ENCODE peak calls at places on chromosomes 13 and 19, in seven cellular contexts. X is endothelial cell of umbilical vein, E is osteoblast, H is fibroblast of lung, Y is GM23338, Z is PC-9, A is SK-N-SH. C is an unnamed sample. For H3K79me2 and H4K20me1, the result is how much of the 10 kb centered on the place peaks cover.

GRCh38 chr19:21848706-21849105 is 12.7 kb upstream of the ZNF43 start:
- DNase-seq in Y (no peak), H (peak), X (no peak), E (no peak), Z (no peak), A (no peak), C (no peak)

GRCh38 chr13:110684388-110685056 is 21.4 kb downstream of the CARS2 start:
- DNase-seq in X (no peak), Z (no peak), Y (no peak), A (no peak), H (peak), E (peak), C (no peak)

GRCh38 chr13:40109324-40109958 is 454.0 kb downstream of the COG6 start:
- DNase-seq in E (peak), H (peak), A (no peak), Y (no peak), Z (peak), X (no peak), C (no peak)

GRCh38 chr13:101579291-101579802 is 126.9 kb downstream of the ITGBL1 start:
- DNase-seq in E (peak), H (peak), A (peak), X (peak), Z (no peak), Y (no peak), C (no peak)

GRCh38 chr13:64551755-64552154 is 2678.4 kb downstream of the PCDH9 start:
- DNase-seq in E (no peak), H (peak), Y (no peak), X (no peak), A (no peak), Z (no peak), C (no peak)

GRCh38 chr19:34317311-34317927 is 47.6 kb upstream of the GPI start:
- DNase-seq in E (no peak), X (peak), Y (no peak), A (no peak), H (peak), Z (peak), C (peak)

GRCh38 chr19:8110931-8111330 is 38.5 kb downstream of the FBN3 start:
- DNase-seq in Y (no peak), Z (no peak), E (peak), X (no peak), A (no peak), H (no peak), C (no peak)

GRCh38 chr13:75666646-75667351 is 30.7 kb downstream of the LMO7 start:
- DNase-seq in E (no peak), Z (no peak), H (peak), A (no peak), Y (peak), X (no peak), C (no peak)

GRCh38 chr19:53432088-53432661 is 391 bp downstream of the ZNF761 start:
- DNase-seq in Y (peak), Z (no peak), H (peak), E (peak), X (peak), A (peak), C (peak)

GRCh38 chr19:6038634-6039405 is 60.9 kb upstream of the RANBP3 start:
- DNase-seq in H (peak), X (no peak), Y (no peak), E (no peak), Z (no peak), A (no peak), C (no peak)

GRCh38 chr19:31277516-31277915 is 71.7 kb downstream of the TSHZ3 start:
- DNase-seq in X (no peak), Z (no peak), H (no peak), Y (no peak), A (no peak), E (no peak), C (no peak)

GRCh38 chr19:3658004-3658822 is 31.6 kb upstream of the CACTIN start:
- DNase-seq in X (no peak), Y (no peak), H (no peak), A (no peak), Z (no peak), E (no peak), C (no peak)

GRCh38 chr19:3660493-3661219 is 34.1 kb upstream of the CACTIN start:
- DNase-seq in Z (no peak), H (no peak), Y (no peak), A (no peak), X (no peak), E (no peak), C (no peak)

GRCh38 chr19:3661284-3662238 is 35.0 kb upstream of the CACTIN start:
- DNase-seq in Z (no peak), A (no peak), X (no peak), E (no peak), H (no peak), Y (no peak), C (no peak)

GRCh38 chr19:3658823-3659745 is 32.5 kb upstream of the CACTIN start:
- DNase-seq in Z (no peak), A (no peak), H (no peak), Y (no peak), X (no peak), E (no peak), C (no peak)

DNA sequence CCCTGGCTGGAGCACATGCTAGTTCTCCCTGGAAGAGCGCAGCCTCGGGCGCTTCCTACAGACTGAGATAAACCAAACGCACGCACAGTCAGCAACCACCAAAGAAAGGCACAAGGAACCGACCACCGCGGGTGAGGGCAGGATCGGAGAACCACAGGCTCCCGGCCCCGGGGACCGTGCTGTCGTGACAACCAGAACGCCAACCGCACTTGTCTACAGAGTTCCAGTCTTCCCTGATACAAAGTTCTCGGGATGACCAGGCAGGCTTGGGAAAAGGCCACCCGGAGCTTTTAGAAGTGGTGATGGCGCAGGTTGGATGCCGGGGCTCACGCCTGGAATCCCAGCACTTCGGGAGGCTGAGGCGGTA is 33.1 kb upstream of the CACTIN start:
- DNase-seq in E (no peak), Y (no peak), H (no peak), Z (no peak), A (no peak), X (no peak), C (no peak)
- H3K79me2 ChIP-seq in E (under half), Y (under half), H (under half), Z (under half), A (under half), X (under half), C (under half)

GRCh38 chr13:94292323-94292640 is 187.2 kb downstream of the DCT start:
- DNase-seq in H (no peak), X (no peak), Z (no peak), A (no peak), E (no peak), Y (no peak), C (no peak)
- H3K4me3 ChIP-seq in H (no peak), X (no peak), Z (no peak), A (no peak), E (no peak), Y (no peak), C (no peak)

DNA sequence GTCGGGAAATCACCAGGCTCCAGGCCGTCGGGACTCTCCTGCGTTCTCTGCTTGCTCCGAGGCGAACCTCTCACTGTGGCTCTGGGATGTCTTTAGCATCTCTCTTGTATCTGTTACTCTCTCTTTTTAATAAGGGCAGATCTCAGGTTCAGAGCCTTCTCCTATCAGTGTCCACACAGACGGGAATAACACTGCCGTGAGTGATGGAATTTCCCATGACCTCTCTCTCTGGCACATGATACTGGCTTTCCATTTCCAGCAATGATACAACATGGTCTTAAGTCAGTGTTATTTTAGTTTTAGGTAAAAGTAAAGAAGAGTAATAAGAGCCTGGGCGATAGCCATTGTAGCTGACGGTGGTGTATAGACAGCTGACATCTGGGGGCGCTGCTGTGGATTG is 9.3 kb downstream of the ZNF444 start:
- DNase-seq in X (no peak), E (peak), H (no peak), Y (no peak), A (no peak), Z (no peak), C (no peak)
- H4K20me1 ChIP-seq in X (under half), E (under half), H (under half), Y (under half), A (under half), Z (under half), C (under half)

GRCh38 chr13:73859841-73860240 is 274.4 kb downstream of the KLF12 start:
- DNase-seq in Z (no peak), Y (no peak), A (no peak), X (no peak), H (no peak), E (no peak), C (no peak)

GRCh38 chr13:73860501-73860900 is 273.7 kb downstream of the KLF12 start:
- DNase-seq in E (no peak), X (no peak), H (no peak), Y (no peak), Z (no peak), A (no peak), C (no peak)

GRCh38 chr13:73865027-73865426 is 269.2 kb downstream of the KLF12 start:
- DNase-seq in H (no peak), A (no peak), Z (no peak), Y (no peak), X (no peak), E (no peak), C (no peak)

GRCh38 chr13:73857106-73857505 is 277.1 kb downstream of the KLF12 start:
- DNase-seq in E (no peak), X (no peak), Y (no peak), H (no peak), Z (no peak), A (no peak), C (no peak)

DNA sequence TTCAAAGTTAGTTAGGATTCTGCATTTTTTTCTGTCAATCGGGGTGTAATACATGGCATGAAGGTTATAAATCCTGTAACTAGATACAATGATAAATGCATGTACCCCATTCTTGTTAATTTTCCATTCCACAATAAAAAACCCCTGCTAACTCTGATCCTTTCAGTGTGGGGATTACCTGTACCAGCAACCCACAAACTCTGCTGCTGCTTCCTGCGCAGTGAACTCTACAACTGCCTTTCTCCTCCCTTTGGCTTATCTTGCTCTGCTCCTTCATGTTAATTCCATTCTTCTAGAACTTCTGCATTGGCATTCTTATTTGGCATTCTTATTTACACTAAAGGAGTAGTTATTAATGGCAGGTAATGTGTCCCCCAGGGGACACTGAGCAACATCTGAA is 273.1 kb downstream of the KLF12 start:
- DNase-seq in E (no peak), X (no peak), Z (no peak), Y (no peak), H (no peak), A (no peak), C (no peak)
- H3K79me2 ChIP-seq in E (half or more), X (under half), Z (under half), Y (under half), H (under half), A (under half), C (under half)

GRCh38 chr13:31476753-31477152 is 262.6 kb upstream of the RXFP2 start:
- DNase-seq in Z (no peak), A (no peak), E (peak), Y (peak), X (no peak), H (peak), C (no peak)
- H3K4me3 ChIP-seq in Z (no peak), A (no peak), E (no peak), Y (no peak), X (no peak), H (no peak), C (no peak)

GRCh38 chr19:10682397-10683063 is 18.7 kb upstream of the QTRT1 start:
- DNase-seq in E (peak), Z (no peak), Y (no peak), H (no peak), A (no peak), X (no peak), C (no peak)

GRCh38 chr19:10681658-10682057 is 19.6 kb upstream of the QTRT1 start:
- DNase-seq in E (peak), A (no peak), H (no peak), Z (no peak), Y (no peak), X (no peak), C (no peak)

GRCh38 chr19:10685210-10685609 is 16.0 kb upstream of the QTRT1 start:
- DNase-seq in A (no peak), Z (no peak), Y (no peak), H (no peak), X (no peak), E (peak), C (no peak)

GRCh38 chr19:10683582-10683981 is 17.7 kb upstream of the QTRT1 start:
- DNase-seq in Y (no peak), X (no peak), H (no peak), A (no peak), Z (no peak), E (peak), C (no peak)

GRCh38 chr19:10683064-10683426 is 18.2 kb upstream of the QTRT1 start:
- DNase-seq in E (peak), X (no peak), Z (no peak), Y (no peak), H (no peak), A (no peak), C (no peak)
- H4K20me1 ChIP-seq in E (half or more), X (under half), Z (half or more), Y (half or more), H (under half), A (half or more), C (under half)

GRCh38 chr19:10497371-10497770 is 5.8 kb downstream of the KEAP1 start:
- DNase-seq in E (peak), H (no peak), X (no peak), Z (no peak), A (no peak), Y (no peak), C (no peak)

GRCh38 chr19:10486551-10486950 is 16.6 kb downstream of the KEAP1 start:
- DNase-seq in E (no peak), A (no peak), X (no peak), Z (no peak), Y (no peak), H (no peak), C (no peak)

GRCh38 chr19:10491472-10492047 is 11.6 kb downstream of the KEAP1 start:
- DNase-seq in Z (no peak), A (no peak), H (no peak), E (peak), Y (no peak), X (no peak), C (no peak)
- H3K79me2 ChIP-seq in Z (half or more), A (half or more), H (under half), E (half or more), Y (under half), X (under half), C (under half)

GRCh38 chr13:34321986-34322385 is 504.0 kb downstream of the RFC3 start:
- DNase-seq in E (no peak), X (no peak), A (no peak), H (no peak), Z (no peak), Y (no peak), C (no peak)

GRCh38 chr13:34322416-34323074 is 504.6 kb downstream of the RFC3 start:
- DNase-seq in H (no peak), Z (no peak), A (no peak), Y (no peak), E (peak), X (no peak), C (no peak)

GRCh38 chr13:34320084-34320483 is 502.1 kb downstream of the RFC3 start:
- DNase-seq in E (no peak), Y (no peak), Z (no peak), H (no peak), X (no peak), A (no peak), C (no peak)
- H3K4me3 ChIP-seq in E (no peak), Y (no peak), Z (no peak), H (no peak), X (no peak), A (no peak), C (no peak)